ENCODE peak calls at places on chromosomes 3 and 15, in nine cellular contexts. C is Calu3; U is CD8-positive, alpha-beta T cell; V is AG04449; Q is breast epithelium; T is IMR-90; X is epithelial cell of esophagus; F is OCI-LY7; Z is body of pancreas. P is an unnamed sample.

GRCh38 chr3:6799264-6799915 is 61.5 kb upstream of the GRM7 start:
- DNase-seq in Q (no peak), C (peak), F (peak), Z (peak), X (peak), U (no peak), T (no peak), V (no peak), P (no peak)

GRCh38 chr3:164806188-164806587 is 272.1 kb downstream of the SI start:
- DNase-seq in Q (no peak), V (no peak), C (no peak), T (no peak), F (no peak), U (no peak), X (peak), Z (peak), P (no peak)

GRCh38 chr15:95284933-95285401 is 1045.5 kb upstream of the NR2F2 start:
- DNase-seq in X (no peak), Q (no peak), V (no peak), U (no peak), Z (no peak), C (no peak), F (no peak), T (peak), P (no peak)

GRCh38 chr3:123948449-123948848 is 12.6 kb downstream of the CCDC14 start:
- DNase-seq in V (no peak), Z (no peak), F (no peak), C (no peak), T (no peak), Q (no peak), X (no peak), U (no peak), P (no peak)

GRCh38 chr15:42033214-42033873 is 12.5 kb upstream of the PLA2G4E start:
- DNase-seq in C (no peak), V (no peak), T (no peak), Z (no peak), X (peak), U (no peak), Q (no peak), F (no peak), P (no peak)

GRCh38 chr15:31024330-31024729 is 32.9 kb upstream of the MTMR10 start:
- DNase-seq in Q (no peak), F (no peak), V (peak), X (peak), Z (no peak), T (peak), U (no peak), C (peak), P (no peak)

GRCh38 chr15:77168616-77169015 is 97.7 kb upstream of the TSPAN3 start:
- DNase-seq in V (peak), Z (no peak), C (no peak), T (peak), F (no peak), U (no peak), X (no peak), Q (no peak), P (no peak)

GRCh38 chr3:188749010-188749617 is 422.7 kb upstream of the TPRG1 start:
- DNase-seq in Z (peak), Q (no peak), F (peak), T (no peak), C (peak), V (no peak), U (peak), X (peak), P (no peak)

GRCh38 chr3:139110072-139110830 is 65.6 kb upstream of the PRR23C start:
- DNase-seq in C (no peak), F (no peak), Q (no peak), Z (peak), X (no peak), U (no peak), T (no peak), V (no peak), P (no peak)

GRCh38 chr15:69038508-69038907 is 24.0 kb downstream of the NOX5 start:
- DNase-seq in U (no peak), T (no peak), C (no peak), Z (no peak), Q (no peak), F (no peak), V (no peak), X (no peak), P (no peak)

GRCh38 chr3:158260392-158260791 is 150.5 kb downstream of the RSRC1 start:
- DNase-seq in X (peak), Z (no peak), F (no peak), V (no peak), Q (no peak), U (no peak), C (no peak), T (no peak), P (no peak)

DNA sequence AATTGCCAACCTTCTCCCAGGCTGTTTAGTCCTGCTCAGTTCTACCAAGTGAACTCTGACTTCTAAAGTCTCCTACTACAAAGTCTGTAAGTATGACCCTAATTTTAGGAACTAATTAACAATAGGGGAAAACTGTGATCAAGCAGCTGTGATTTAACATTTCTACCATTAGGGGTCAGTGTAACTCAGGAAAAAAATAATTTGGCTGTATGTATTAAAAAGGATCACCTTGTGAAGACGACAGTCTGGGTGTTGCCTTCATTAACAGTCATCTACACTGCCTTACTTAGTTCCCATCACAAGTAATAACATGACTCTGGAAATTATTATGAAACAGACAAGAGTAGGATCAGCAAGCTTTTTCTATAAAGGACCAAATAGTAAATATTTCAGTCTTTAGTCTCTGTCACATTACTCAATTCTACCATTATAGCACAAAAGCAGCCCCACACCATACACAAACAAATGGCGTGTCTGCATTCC is 4.2 kb upstream of the NPHP3 start:
- DNase-seq in F (peak), Q (no peak), T (peak), Z (no peak), U (no peak), C (no peak), X (peak), V (no peak), P (no peak)
- TF ChIP-seq CTCF in F (peak), Q (peak), T (peak), Z (peak), U (peak), C (peak), X (peak), V (peak), P (peak)

DNA sequence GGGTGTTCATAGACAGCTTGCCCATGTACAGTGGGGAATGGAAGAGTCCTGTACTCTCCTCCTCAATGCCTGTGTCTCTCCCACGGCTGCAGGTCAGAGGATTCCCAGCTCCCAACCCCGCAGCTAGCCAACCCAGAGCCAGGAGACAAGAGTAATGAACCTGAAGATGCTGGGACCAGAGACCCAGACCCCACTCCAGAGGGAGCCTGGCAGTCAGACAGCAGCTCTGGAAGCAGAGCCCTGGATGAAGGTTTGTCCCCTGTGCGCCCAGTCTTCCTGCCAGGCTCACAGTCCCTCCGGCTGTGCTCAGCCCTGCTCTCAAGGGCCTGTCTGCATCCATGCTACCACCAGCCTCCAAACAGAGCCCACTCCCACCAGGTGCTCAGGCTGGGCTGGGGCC is 29.5 kb downstream of the EFCC1 start:
- DNase-seq in Q (no peak), V (no peak), X (no peak), T (no peak), F (no peak), U (no peak), C (no peak), Z (no peak), P (peak)
- TF ChIP-seq CTCF in Q (no peak), V (no peak), X (no peak), T (no peak), F (no peak), U (no peak), C (no peak), Z (no peak), P (no peak)

GRCh38 chr3:49027634-49028033 is 1.6 kb downstream of the IMPDH2 start:
- DNase-seq in F (no peak), T (no peak), U (no peak), C (no peak), V (no peak), X (no peak), Z (no peak), Q (no peak), P (peak)

GRCh38 chr3:49029563-49029884 is 326 bp upstream of the IMPDH2 start:
- DNase-seq in F (no peak), U (no peak), T (no peak), Q (no peak), C (no peak), Z (no peak), X (no peak), V (no peak), P (no peak)

GRCh38 chr3:49028298-49028672 is 913 bp downstream of the IMPDH2 start:
- DNase-seq in V (no peak), C (no peak), T (no peak), Q (no peak), U (no peak), Z (no peak), F (no peak), X (no peak), P (peak)

GRCh38 chr3:49030331-49030730 is 1.1 kb upstream of the IMPDH2 start:
- DNase-seq in Q (no peak), X (no peak), Z (no peak), T (no peak), C (no peak), F (no peak), U (no peak), V (no peak), P (peak)

GRCh38 chr3:49028673-49029562 is at the start of gene IMPDH2:
- DNase-seq in C (peak), Z (peak), Q (peak), V (no peak), U (peak), X (peak), T (peak), F (peak), P (peak)
- TF ChIP-seq CTCF in C (no peak), Z (no peak), Q (no peak), V (peak), U (no peak), X (no peak), T (peak), F (peak), P (peak)

GRCh38 chr15:40162552-40162951 is 1.7 kb downstream of the BUB1B start:
- DNase-seq in T (no peak), Z (no peak), U (no peak), F (no peak), Q (no peak), X (no peak), V (no peak), C (no peak), P (no peak)
- TF ChIP-seq CTCF in T (no peak), Z (no peak), U (no peak), F (no peak), Q (no peak), X (no peak), V (no peak), C (no peak), P (no peak)

P was measured in chondrocyte.